ENCODE peak calls at places on chromosome 19, in nine cellular contexts. L is H1, E is transverse colon, J is uterus, M is spleen, G is K562, N is IMR-90, U is tibial nerve, A is A549. B is an unnamed sample.

GRCh38 chr19:18496167-18496979 is 25.5 kb downstream of the ELL start:
- DNase-seq in N (peak), M (peak), E (peak), G (peak), U (no peak), A (peak), J (no peak), L (no peak), B (no peak)

GRCh38 chr19:13963603-13964105 is 11.3 kb downstream of the DCAF15 start:
- DNase-seq in L (no peak), M (no peak), E (no peak), A (no peak), J (peak), N (no peak), G (no peak), U (no peak), B (no peak)

GRCh38 chr19:32691952-32692726 is 518 bp downstream of the NUDT19 start:
- DNase-seq in N (peak), U (peak), J (no peak), A (peak), G (peak), M (peak), E (peak), L (peak), B (peak)

GRCh38 chr19:17671906-17672305 is 16.2 kb downstream of the UNC13A start:
- DNase-seq in M (no peak), J (no peak), N (peak), G (peak), U (no peak), L (peak), A (peak), E (no peak), B (no peak)

GRCh38 chr19:29841559-29842367 is 30.0 kb downstream of the CCNE1 start:
- DNase-seq in J (no peak), E (no peak), A (peak), N (peak), M (no peak), G (peak), U (no peak), L (no peak), B (no peak)

GRCh38 chr19:42292963-42293362 is 9.0 kb upstream of the PRR19 start:
- DNase-seq in A (no peak), E (no peak), J (no peak), N (no peak), M (no peak), L (no peak), U (no peak), G (no peak), B (no peak)

GRCh38 chr19:54414156-54414555 is 1.1 kb upstream of the TTYH1 start:
- DNase-seq in J (no peak), A (no peak), N (no peak), G (no peak), M (no peak), U (no peak), E (no peak), L (no peak), B (no peak)

GRCh38 chr19:55251296-55252081 is 7.3 kb downstream of the PPP6R1 start:
- DNase-seq in U (no peak), N (peak), A (no peak), L (no peak), G (no peak), M (peak), E (no peak), J (no peak), B (peak)

GRCh38 chr19:42420055-42420544 is 7.1 kb downstream of the LIPE start:
- DNase-seq in M (peak), N (peak), G (peak), E (peak), L (peak), J (no peak), U (no peak), A (peak), B (peak)

GRCh38 chr19:54452626-54453025 is 3.6 kb downstream of the LENG8 start:
- DNase-seq in E (no peak), L (no peak), G (no peak), N (no peak), M (peak), J (no peak), U (no peak), A (no peak), B (no peak)

GRCh38 chr19:44951179-44952159 is 3.7 kb upstream of the CLPTM1 start:
- DNase-seq in G (peak), U (peak), M (no peak), J (peak), E (peak), A (peak), L (peak), N (peak), B (peak)

GRCh38 chr19:50658438-50659317 is 9.4 kb downstream of the C19orf81 start:
- DNase-seq in L (peak), N (peak), G (peak), M (peak), A (peak), J (peak), E (peak), U (peak), B (peak)

GRCh38 chr19:43525836-43526771 is 897 bp downstream of the ETHE1 start:
- DNase-seq in M (peak), L (peak), G (peak), N (peak), U (no peak), E (peak), J (no peak), A (no peak), B (peak)

GRCh38 chr19:17968376-17968775 is 1.5 kb downstream of the KCNN1 start:
- DNase-seq in M (no peak), J (no peak), L (no peak), G (no peak), N (no peak), A (no peak), U (no peak), E (no peak), B (no peak)

GRCh38 chr19:56712609-56713008 is 41.1 kb upstream of the ZNF835 start:
- DNase-seq in U (no peak), N (no peak), G (no peak), M (no peak), L (no peak), J (no peak), A (no peak), E (no peak), B (no peak)

GRCh38 chr19:3171894-3172679 is 6.5 kb upstream of the S1PR4 start:
- DNase-seq in A (no peak), J (no peak), L (no peak), U (no peak), E (no peak), G (no peak), N (no peak), M (no peak), B (no peak)

GRCh38 chr19:12873891-12874745 is 7.1 kb downstream of the DNASE2 start:
- DNase-seq in E (no peak), U (no peak), A (no peak), J (no peak), M (no peak), L (no peak), G (no peak), N (no peak), B (no peak)

GRCh38 chr19:49552749-49553148 is 24.9 kb downstream of the RCN3 start:
- DNase-seq in L (no peak), G (no peak), N (no peak), J (no peak), A (no peak), E (no peak), U (no peak), M (no peak), B (no peak)

GRCh38 chr19:13078897-13079541 is 23.6 kb downstream of the LYL1 start:
- DNase-seq in E (peak), L (no peak), A (no peak), M (no peak), G (peak), N (no peak), J (peak), U (no peak), B (no peak)

GRCh38 chr19:34254552-34255432 is at the start of gene GARRE1:
- DNase-seq in N (peak), G (peak), J (no peak), U (no peak), E (peak), L (peak), M (peak), A (peak), B (peak)

GRCh38 chr19:32404939-32405430 is 585 bp upstream of the DPY19L3 start:
- DNase-seq in M (no peak), E (peak), A (no peak), J (peak), G (no peak), N (peak), U (peak), L (peak), B (peak)

GRCh38 chr19:50777261-50777660 is 7.0 kb downstream of the GPR32 start:
- DNase-seq in U (no peak), N (no peak), E (no peak), G (no peak), J (no peak), A (no peak), L (no peak), M (no peak), B (no peak)

GRCh38 chr19:39402417-39403297 is 4.0 kb upstream of the ZFP36 start:
- DNase-seq in A (peak), N (peak), G (peak), E (peak), M (peak), U (peak), J (peak), L (peak), B (peak)

GRCh38 chr19:35267818-35268545 is 780 bp upstream of the USF2 start:
- DNase-seq in A (peak), N (peak), G (peak), U (peak), M (peak), E (peak), J (peak), L (peak), B (peak)

GRCh38 chr19:46713781-46714522 is 3.0 kb downstream of the PRKD2 start:
- DNase-seq in L (peak), G (peak), N (peak), A (peak), J (peak), U (peak), M (peak), E (peak), B (peak)

GRCh38 chr19:46716672-46717033 is 261 bp downstream of the PRKD2 start:
- DNase-seq in M (no peak), A (no peak), E (no peak), G (peak), U (no peak), N (no peak), J (no peak), L (no peak), B (no peak)

GRCh38 chr19:46716013-46716671 is 772 bp downstream of the PRKD2 start:
- DNase-seq in N (no peak), J (no peak), M (peak), L (peak), U (no peak), E (peak), A (no peak), G (peak), B (peak)

GRCh38 chr19:46715620-46716012 is 1.3 kb downstream of the PRKD2 start:
- DNase-seq in N (no peak), G (no peak), A (no peak), E (no peak), J (no peak), U (no peak), L (no peak), M (peak), B (no peak)

GRCh38 chr19:46714523-46715106 is 2.3 kb downstream of the PRKD2 start:
- DNase-seq in U (no peak), E (no peak), G (no peak), N (no peak), J (no peak), L (peak), A (no peak), M (no peak), B (no peak)
- TF ChIP-seq POLR2A in U (no peak), E (no peak), G (no peak), N (no peak), J (no peak), L (no peak), A (no peak), M (no peak), B (no peak)

DNA sequence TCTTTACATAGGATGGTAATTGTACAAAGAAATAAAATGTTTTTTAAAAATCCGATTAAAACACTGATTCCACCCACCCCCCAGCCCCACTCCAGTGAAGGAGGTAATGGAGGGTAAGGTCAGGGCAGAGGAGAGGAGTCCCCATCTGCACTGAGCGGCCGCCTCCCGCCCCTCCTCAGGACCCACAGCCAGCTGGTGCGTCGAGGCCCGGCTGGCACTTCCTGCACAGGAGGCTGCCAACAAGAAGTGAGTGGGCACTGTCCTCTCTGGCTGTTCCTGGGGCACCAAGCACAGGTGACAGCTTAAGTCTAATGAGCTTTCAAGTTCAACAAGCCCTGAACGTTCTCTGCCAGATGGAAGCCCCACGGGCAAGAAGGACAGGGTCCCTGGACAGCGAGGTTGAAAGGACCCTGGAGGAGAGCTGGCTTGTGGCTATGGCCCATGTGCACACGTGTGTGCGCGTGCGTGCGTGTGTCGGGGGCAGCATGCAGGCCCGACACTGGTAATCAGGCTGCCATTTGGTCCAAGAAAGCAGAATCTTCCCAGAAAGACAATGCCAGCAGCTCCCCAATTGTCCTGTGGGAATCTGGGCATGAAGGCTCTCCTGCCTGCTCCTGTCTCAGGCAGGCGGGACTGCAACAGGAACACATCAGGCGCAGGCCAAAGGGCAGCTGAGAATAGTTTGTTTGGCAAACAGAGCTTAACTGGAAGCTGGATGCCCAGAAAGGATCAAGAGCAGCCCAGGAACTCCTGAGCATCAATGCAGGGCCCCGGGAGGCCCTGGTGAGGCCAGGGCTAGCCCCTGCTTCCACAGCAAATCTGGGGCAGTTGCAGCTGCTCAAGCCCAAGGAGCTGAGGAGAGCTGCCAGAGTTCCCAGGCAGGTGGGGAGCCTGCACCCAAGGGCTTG is 15.1 kb upstream of the EPHX3 start:
- DNase-seq in N (no peak), L (no peak), G (no peak), M (no peak), A (no peak), U (no peak), J (no peak), E (no peak), B (no peak)
- TF ChIP-seq POLR2A in N (no peak), L (no peak), G (no peak), M (no peak), A (no peak), U (no peak), J (no peak), E (no peak), B (no peak)

GRCh38 chr19:16670291-16670690 is 9.4 kb downstream of the TMEM38A start:
- DNase-seq in N (no peak), E (no peak), U (no peak), L (no peak), M (no peak), J (no peak), G (no peak), A (no peak), B (no peak)

GRCh38 chr19:16671652-16672274 is 10.8 kb downstream of the TMEM38A start:
- DNase-seq in M (no peak), G (no peak), U (no peak), E (peak), A (no peak), N (no peak), J (no peak), L (no peak), B (no peak)

GRCh38 chr19:16673226-16673625 is 12.3 kb downstream of the TMEM38A start:
- DNase-seq in A (no peak), G (no peak), J (no peak), L (no peak), E (no peak), U (no peak), M (no peak), N (no peak), B (no peak)

DNA sequence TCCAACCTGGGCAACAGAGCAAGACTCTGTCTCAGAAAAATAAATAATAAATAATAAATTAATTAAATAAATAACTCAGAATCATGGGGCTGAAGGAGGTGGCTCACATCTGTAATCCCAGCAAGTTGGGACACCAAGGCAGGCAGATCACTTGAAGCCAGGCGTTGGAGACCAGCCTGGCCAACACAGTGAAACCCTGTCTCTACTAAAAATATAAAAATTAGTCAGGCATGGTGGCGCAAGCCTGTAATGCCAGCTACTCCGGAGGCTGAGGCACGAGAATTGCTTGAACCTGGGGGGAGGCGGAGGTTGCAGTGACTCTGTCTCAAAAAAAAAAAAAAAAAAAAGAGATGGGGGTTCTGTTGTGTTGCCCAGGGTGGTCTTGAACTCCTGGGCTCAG is 7.2 kb downstream of the TMEM38A start:
- DNase-seq in M (no peak), E (no peak), N (no peak), L (no peak), J (no peak), U (no peak), G (no peak), A (no peak), B (no peak)
- TF ChIP-seq POLR2A in M (no peak), E (no peak), N (no peak), L (no peak), J (no peak), U (no peak), G (no peak), A (no peak), B (no peak)

GRCh38 chr19:1435378-1435989 is 2.7 kb upstream of the RPS15 start:
- DNase-seq in G (no peak), U (no peak), A (no peak), E (no peak), L (no peak), M (no peak), N (no peak), J (peak), B (no peak)
- TF ChIP-seq POLR2A in G (no peak), U (no peak), A (no peak), E (no peak), L (no peak), M (no peak), N (no peak), J (no peak), B (no peak)

GRCh38 chr19:4347521-4347920 is 4.2 kb downstream of the MPND start:
- DNase-seq in U (no peak), N (no peak), M (no peak), L (no peak), J (no peak), G (no peak), A (no peak), E (no peak), B (no peak)

GRCh38 chr19:4342421-4343055 is 824 bp upstream of the MPND start:
- DNase-seq in M (peak), E (peak), N (peak), G (peak), L (peak), U (peak), A (peak), J (peak), B (peak)

GRCh38 chr19:4343845-4344713 is 717 bp downstream of the MPND start:
- DNase-seq in M (peak), U (no peak), J (peak), L (no peak), N (no peak), E (no peak), G (no peak), A (no peak), B (no peak)

GRCh38 chr19:4345656-4346383 is 2.5 kb downstream of the MPND start:
- DNase-seq in E (no peak), N (no peak), J (no peak), L (no peak), M (peak), U (no peak), G (no peak), A (no peak), B (no peak)

DNA sequence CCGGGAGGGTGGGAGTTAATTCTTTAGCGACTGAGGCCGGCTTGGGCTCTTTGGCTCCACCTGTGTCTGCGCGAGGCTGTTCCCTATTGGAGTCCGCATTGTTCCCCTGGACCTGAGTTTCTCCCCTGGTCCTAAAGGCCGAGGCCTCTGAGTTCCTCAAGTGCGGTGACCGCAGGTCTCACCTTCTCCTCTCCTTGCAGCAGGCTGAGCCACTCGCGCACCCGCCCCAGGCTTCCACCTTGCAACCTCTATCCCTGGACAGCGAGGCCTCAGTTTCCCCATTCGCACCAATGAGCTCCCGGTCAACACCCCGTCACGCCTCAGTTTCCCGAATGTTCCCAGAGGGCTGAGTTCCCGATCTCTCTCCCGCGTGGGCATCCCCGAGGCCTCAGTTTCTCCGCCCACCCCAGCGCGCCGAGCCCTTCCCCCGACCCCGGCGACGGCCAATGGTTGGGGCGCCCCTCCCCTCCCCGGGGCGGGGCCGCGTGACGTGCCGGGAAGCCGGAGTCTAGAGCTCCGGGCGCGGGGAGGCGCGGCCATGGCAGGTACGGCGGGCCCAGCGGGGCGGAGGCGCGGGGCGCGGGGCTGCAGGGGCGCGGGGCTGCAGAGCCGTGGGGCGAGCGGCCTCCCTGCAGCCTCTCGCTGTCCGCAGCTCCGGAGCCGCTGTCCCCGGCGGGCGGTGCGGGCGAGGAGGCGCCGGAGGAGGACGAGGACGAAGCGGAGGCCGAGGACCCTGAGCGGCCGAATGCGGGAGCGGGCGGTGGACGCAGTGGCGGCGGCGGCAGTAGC is at the start of gene MPND:
- DNase-seq in G (peak), N (peak), A (peak), U (peak), M (peak), J (peak), E (peak), L (peak), B (peak)
- TF ChIP-seq POLR2A in G (peak), N (no peak), A (peak), U (peak), M (no peak), J (peak), E (peak), L (peak), B (peak)

DNA sequence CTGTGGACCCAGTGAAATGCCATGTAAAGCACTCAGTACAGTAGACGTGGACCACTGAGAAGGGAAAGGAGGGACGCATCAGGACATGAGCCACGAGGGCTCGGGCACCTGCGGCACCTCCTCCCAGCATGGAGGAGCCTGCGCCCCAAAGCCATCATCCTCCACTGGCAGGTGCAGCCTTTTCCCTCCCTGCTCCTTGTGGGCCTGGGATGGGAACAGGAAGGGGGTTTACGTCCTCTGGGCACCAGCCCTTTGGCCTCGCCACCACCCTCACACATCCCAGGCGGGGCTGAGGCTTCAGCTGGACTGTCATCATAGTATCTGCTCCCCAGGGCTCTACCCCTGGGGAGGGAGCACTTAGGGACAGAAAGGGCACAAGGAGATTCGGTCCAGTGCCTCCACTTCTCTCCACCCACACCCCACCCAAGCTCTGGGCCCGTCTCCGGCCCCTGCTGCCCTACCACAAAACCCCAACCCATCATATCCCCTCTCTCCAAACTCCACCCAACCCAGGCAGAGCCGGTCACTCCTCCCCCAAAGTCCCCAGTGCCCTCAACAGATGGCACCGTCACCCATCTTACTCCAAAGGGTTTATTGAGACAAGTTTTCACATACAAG is 2.1 kb upstream of the PRKD2 start:
- DNase-seq in A (no peak), E (no peak), N (no peak), G (no peak), U (no peak), J (no peak), M (peak), L (no peak), B (no peak)
- TF ChIP-seq POLR2A in A (no peak), E (no peak), N (no peak), G (no peak), U (no peak), J (no peak), M (no peak), L (no peak), B (no peak)